ENCODE peak calls at places on chromosome 11, in five cellular contexts. P is T1000; K is CD4-positive, alpha-beta T cell; W is GM18507; E is hippocampal formation. I is an unnamed sample.

GRCh38 chr11:116461789-116462188 is 311.0 kb downstream of the BUD13 start:
- DNase-seq in P (no peak), K (no peak), W (no peak), E (no peak), I (peak)

GRCh38 chr11:2290351-2290841 is 11.3 kb downstream of the C11orf21 start:
- DNase-seq in P (no peak), K (no peak), W (no peak), E (no peak), I (no peak)

GRCh38 chr11:118050208-118050891 is 26.5 kb upstream of the TMPRSS4 start:
- DNase-seq in P (no peak), K (no peak), W (no peak), E (no peak), I (no peak)

GRCh38 chr11:130371004-130371590 is 56.4 kb upstream of the ZBTB44 start:
- DNase-seq in P (no peak), K (no peak), W (no peak), E (no peak), I (no peak)

GRCh38 chr11:27179334-27179733 is 138.7 kb downstream of the BBOX1 start:
- DNase-seq in P (no peak), K (no peak), W (no peak), E (no peak), I (no peak)

GRCh38 chr11:95680169-95680929 is 109.2 kb downstream of the FAM76B start:
- DNase-seq in P (no peak), K (no peak), W (no peak), E (no peak), I (no peak)

GRCh38 chr11:43735931-43736330 is 55.4 kb downstream of the HSD17B12 start:
- DNase-seq in P (no peak), K (no peak), W (no peak), E (no peak), I (no peak)

GRCh38 chr11:118194835-118195627 is 18.6 kb upstream of the SCN2B start:
- DNase-seq in P (no peak), K (no peak), W (no peak), E (peak), I (peak)

GRCh38 chr11:71119656-71120269 is 132.6 kb downstream of the SHANK2 start:
- DNase-seq in P (no peak), K (no peak), W (no peak), E (no peak), I (no peak)

GRCh38 chr11:116853461-116854073 is 16.1 kb upstream of the APOA1 start:
- DNase-seq in P (peak), K (no peak), W (peak), E (no peak), I (no peak)

GRCh38 chr11:27254744-27255446 is 108.1 kb downstream of the CCDC34 start:
- DNase-seq in P (no peak), K (no peak), W (no peak), E (no peak), I (no peak)

GRCh38 chr11:66011239-66011784 is 496 bp upstream of the CST6 start:
- DNase-seq in P (no peak), K (no peak), W (no peak), E (no peak), I (no peak)

GRCh38 chr11:133894956-133895549 is 49.7 kb upstream of the SPATA19 start:
- DNase-seq in P (no peak), K (no peak), W (no peak), E (no peak), I (no peak)

GRCh38 chr11:119377112-119377901 is 4.2 kb downstream of the USP2 start:
- DNase-seq in P (no peak), K (no peak), W (no peak), E (no peak), I (no peak)

GRCh38 chr11:68932358-68932757 is 28.7 kb downstream of the IGHMBP2 start:
- DNase-seq in P (no peak), K (no peak), W (no peak), E (no peak), I (no peak)

GRCh38 chr11:107590460-107591097 is 368 bp upstream of the ELMOD1 start:
- DNase-seq in P (no peak), K (no peak), W (no peak), E (no peak), I (no peak)

GRCh38 chr11:14907411-14908213 is 15.6 kb upstream of the CYP2R1 start:
- DNase-seq in P (peak), K (peak), W (no peak), E (no peak), I (peak)

GRCh38 chr11:32215157-32215556 is 124.3 kb downstream of the RCN1 start:
- DNase-seq in P (no peak), K (no peak), W (no peak), E (no peak), I (no peak)

GRCh38 chr11:69430566-69430965 is 50.9 kb upstream of the LINC01488 start:
- DNase-seq in P (peak), K (no peak), W (no peak), E (no peak), I (no peak)

GRCh38 chr11:2436521-2437031 is 7.7 kb downstream of the TRPM5 start:
- DNase-seq in P (no peak), K (no peak), W (no peak), E (no peak), I (no peak)

GRCh38 chr11:45660717-45661416 is 4.6 kb downstream of the CHST1 start:
- DNase-seq in P (no peak), K (no peak), W (no peak), E (no peak), I (no peak)

GRCh38 chr11:125272092-125272491 is 107.5 kb downstream of the PKNOX2 start:
- DNase-seq in P (no peak), K (no peak), W (no peak), E (no peak), I (no peak)